ENCODE peak calls at places on chromosome 6, in eight cellular contexts. U is mesenchymal stem cell, D is cardiac muscle cell, S is brain microvascular endothelial cell, Z is sigmoid colon, G is A549, Q is vagina, H is uterus. W is an unnamed sample.

GRCh38 chr6:72624557-72625160 is 2.8 kb downstream of the KCNQ5 start:
- DNase-seq in U (peak), H (no peak), S (no peak), D (peak), Q (no peak), G (peak), Z (no peak), W (no peak)

GRCh38 chr6:56004421-56004820 is 129.0 kb upstream of the BMP5 start:
- DNase-seq in D (peak), U (no peak), Q (no peak), G (no peak), S (peak), H (no peak), Z (no peak), W (no peak)

GRCh38 chr6:149897015-149897697 is 757 bp downstream of the RAET1E start:
- DNase-seq in D (peak), G (peak), Z (peak), Q (peak), S (peak), H (peak), U (peak), W (peak)

GRCh38 chr6:40506956-40507355 is 80.2 kb downstream of the LRFN2 start:
- DNase-seq in Z (no peak), Q (no peak), D (no peak), H (no peak), S (no peak), G (no peak), U (no peak), W (no peak)

GRCh38 chr6:215335-216034 is 76.8 kb upstream of the DUSP22 start:
- DNase-seq in Z (no peak), G (no peak), Q (no peak), H (no peak), D (no peak), S (no peak), U (no peak), W (no peak)

GRCh38 chr6:104630955-104631354 is 228.8 kb downstream of the HACE1 start:
- DNase-seq in Q (no peak), S (no peak), H (no peak), Z (no peak), D (no peak), U (no peak), G (no peak), W (no peak)

GRCh38 chr6:38943964-38944363 is 104.6 kb upstream of the GLP1R start:
- DNase-seq in G (peak), S (no peak), U (no peak), Z (no peak), D (no peak), H (no peak), Q (no peak), W (no peak)

GRCh38 chr6:143976834-143977354 is 31.2 kb downstream of the PLAGL1 start:
- DNase-seq in H (no peak), Z (no peak), U (no peak), G (no peak), D (no peak), Q (no peak), S (no peak), W (no peak)

GRCh38 chr6:160084198-160084776 is 37.3 kb upstream of the SLC22A1 start:
- DNase-seq in D (no peak), U (no peak), Q (no peak), S (no peak), H (no peak), G (no peak), Z (no peak), W (no peak)

GRCh38 chr6:125839471-125839870 is 48.7 kb downstream of the NCOA7 start:
- DNase-seq in U (peak), H (no peak), D (peak), Z (no peak), G (no peak), Q (no peak), S (peak), W (no peak)

GRCh38 chr6:25173951-25174474 is 105.2 kb upstream of the CARMIL1 start:
- DNase-seq in H (no peak), Q (no peak), G (peak), S (peak), D (peak), Z (no peak), U (peak), W (no peak)

GRCh38 chr6:70673601-70674000 is 5.9 kb downstream of the SMAP1 start:
- DNase-seq in S (peak), Q (no peak), H (no peak), D (peak), U (peak), G (no peak), Z (no peak), W (no peak)

GRCh38 chr6:73969982-73970960 is 274.3 kb downstream of the CD109 start:
- DNase-seq in Z (no peak), G (peak), S (peak), U (peak), Q (no peak), D (peak), H (no peak), W (no peak)

GRCh38 chr6:1616556-1617463 is 7.1 kb downstream of the FOXC1 start:
- DNase-seq in S (no peak), Q (no peak), H (no peak), D (no peak), U (no peak), G (no peak), Z (no peak), W (no peak)

GRCh38 chr6:38792356-38792755 is 77.2 kb downstream of the DNAH8 start:
- DNase-seq in S (no peak), Z (no peak), Q (no peak), D (no peak), H (no peak), G (no peak), U (no peak), W (no peak)

GRCh38 chr6:89050155-89050554 is 30.4 kb upstream of the PNRC1 start:
- DNase-seq in S (no peak), H (peak), G (peak), Q (no peak), D (peak), Z (peak), U (peak), W (peak)

GRCh38 chr6:52541135-52541534 is 35.7 kb downstream of the TRAM2 start:
- DNase-seq in G (no peak), D (no peak), Q (no peak), U (no peak), H (no peak), Z (no peak), S (no peak), W (no peak)

GRCh38 chr6:108650781-108651180 is 90.1 kb downstream of the FOXO3 start:
- DNase-seq in U (peak), H (no peak), G (no peak), D (peak), S (peak), Q (no peak), Z (no peak), W (no peak)

GRCh38 chr6:108526739-108527174 is 34.0 kb upstream of the FOXO3 start:
- DNase-seq in G (peak), S (peak), Z (no peak), H (no peak), D (peak), Q (no peak), U (peak), W (no peak)

GRCh38 chr6:157241411-157241979 is 81.8 kb downstream of the TMEM242 start:
- DNase-seq in U (no peak), G (no peak), D (no peak), H (no peak), Z (no peak), S (no peak), Q (no peak), W (peak)

GRCh38 chr6:123810948-123811347 is 7.3 kb downstream of the NKAIN2 start:
- DNase-seq in Q (no peak), G (no peak), D (no peak), H (no peak), U (no peak), Z (no peak), S (no peak), W (no peak)

GRCh38 chr6:53721766-53722165 is 56.2 kb upstream of the KLHL31 start:
- DNase-seq in Q (no peak), H (no peak), Z (no peak), S (no peak), G (no peak), U (no peak), D (no peak), W (no peak)

GRCh38 chr6:111399600-111399999 is 83.4 kb downstream of the REV3L start:
- DNase-seq in G (no peak), U (no peak), S (no peak), D (no peak), H (no peak), Z (no peak), Q (no peak), W (no peak)

GRCh38 chr6:1686117-1687098 is 76.7 kb downstream of the FOXC1 start:
- DNase-seq in H (no peak), Z (no peak), U (peak), G (no peak), Q (no peak), S (peak), D (peak), W (peak)

GRCh38 chr6:68211242-68211795 is 423.8 kb upstream of the ADGRB3 start:
- DNase-seq in U (peak), H (no peak), D (peak), S (no peak), Q (no peak), Z (no peak), G (no peak), W (no peak)

GRCh38 chr6:35341557-35341956 is 801 bp upstream of the PPARD start:
- DNase-seq in G (no peak), H (no peak), S (no peak), Z (no peak), U (no peak), D (no peak), Q (no peak), W (no peak)

GRCh38 chr6:1137849-1138248 is 174.0 kb upstream of the FOXQ1 start:
- DNase-seq in Z (no peak), H (no peak), D (no peak), U (no peak), Q (no peak), S (no peak), G (no peak), W (no peak)

GRCh38 chr6:16322666-16323312 is 84.4 kb downstream of the GMPR start:
- DNase-seq in G (no peak), Q (no peak), Z (peak), D (peak), S (peak), H (peak), U (peak), W (peak)

GRCh38 chr6:116579143-116579542 is 7.8 kb downstream of the RWDD1 start:
- DNase-seq in H (no peak), S (no peak), Q (no peak), G (no peak), U (peak), D (peak), Z (no peak), W (no peak)

GRCh38 chr6:10613077-10613476 is 81.3 kb downstream of the C6orf52 start:
- DNase-seq in H (no peak), Z (no peak), G (peak), D (no peak), Q (no peak), U (peak), S (no peak), W (no peak)

GRCh38 chr6:154766993-154767392 is 33.8 kb downstream of the SCAF8 start:
- DNase-seq in G (no peak), H (no peak), Z (no peak), S (no peak), D (peak), Q (no peak), U (no peak), W (no peak)

GRCh38 chr6:26197736-26198625 is 110.8 kb downstream of the HFE start:
- DNase-seq in U (peak), Q (no peak), H (no peak), G (no peak), S (no peak), D (peak), Z (peak), W (no peak)

GRCh38 chr6:152705327-152705726 is 7.6 kb downstream of the MYCT1 start:
- DNase-seq in U (no peak), H (no peak), Z (no peak), D (no peak), G (no peak), Q (no peak), S (no peak), W (no peak)

GRCh38 chr6:109381007-109381746 is 1.1 kb downstream of the CD164 start:
- DNase-seq in Q (no peak), U (peak), Z (no peak), D (no peak), H (no peak), G (no peak), S (no peak), W (no peak)

GRCh38 chr6:128518531-128519131 is 1.8 kb downstream of the PTPRK start:
- DNase-seq in Z (no peak), S (no peak), Q (no peak), U (no peak), G (no peak), H (no peak), D (no peak), W (peak)

GRCh38 chr6:5435449-5435848 is 174.1 kb downstream of the FARS2 start:
- DNase-seq in S (peak), Q (no peak), H (no peak), D (peak), U (peak), G (no peak), Z (no peak), W (no peak)

GRCh38 chr6:10146723-10147451 is 268.0 kb downstream of the TFAP2A start:
- DNase-seq in U (peak), Z (no peak), Q (no peak), G (peak), S (peak), D (peak), H (no peak), W (no peak)

DNA sequence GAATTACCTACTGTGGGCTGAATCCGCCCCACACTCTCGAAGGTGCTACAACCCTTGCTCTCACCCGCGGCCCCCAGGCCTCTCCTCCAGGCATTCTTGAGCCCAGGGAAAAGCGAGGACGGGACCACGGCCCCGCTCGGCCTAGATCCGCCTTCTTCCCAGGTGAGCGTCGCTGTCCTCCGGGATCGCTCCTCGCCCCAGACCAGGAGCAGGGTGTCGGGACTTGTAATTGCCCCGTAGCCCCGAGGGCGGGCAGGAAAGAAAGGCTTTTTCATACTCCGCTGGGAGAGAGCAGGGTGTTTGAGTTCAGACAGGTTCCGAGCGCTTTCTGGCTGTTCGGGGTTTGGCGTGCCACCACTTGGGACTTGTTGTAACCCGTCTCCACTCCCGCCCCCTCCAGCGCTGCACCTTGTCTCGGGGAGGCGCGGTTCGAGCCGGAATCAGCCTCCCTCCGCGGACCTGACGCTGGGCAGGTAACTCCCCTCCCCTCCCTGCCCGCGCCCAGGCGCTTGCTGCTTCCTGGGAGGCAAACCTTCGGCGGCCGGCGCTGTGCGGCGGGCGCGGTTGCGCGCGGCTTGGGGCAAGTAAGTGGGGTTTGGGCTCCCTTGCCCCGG is at the start of gene FAM83B:
- DNase-seq in U (peak), Q (peak), G (no peak), H (no peak), Z (no peak), D (peak), S (no peak), W (peak)
- H3K27ac ChIP-seq in U (no peak), Q (peak), G (peak), H (no peak), Z (no peak), D (no peak), S (no peak), W (no peak)

DNA sequence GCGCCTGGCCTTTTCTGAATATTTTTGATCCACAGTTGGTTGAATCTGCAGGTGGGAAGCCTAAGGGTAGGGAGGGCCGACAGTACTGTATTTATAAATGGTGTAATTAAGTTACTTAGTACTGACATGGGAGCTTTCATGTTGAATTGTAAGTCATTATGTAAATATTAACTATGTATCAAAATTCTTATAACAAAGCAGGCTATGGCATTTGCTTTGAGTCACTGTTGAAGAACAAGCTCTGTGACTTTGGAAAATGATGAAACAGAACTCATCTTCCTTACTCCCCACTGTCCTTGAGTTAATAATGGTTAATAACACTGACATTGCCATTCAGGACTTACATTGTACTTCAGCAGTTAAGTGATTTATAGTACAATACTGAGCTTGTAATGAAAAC is 63.0 kb upstream of the TXNDC5 start:
- DNase-seq in H (no peak), D (no peak), Q (no peak), Z (no peak), G (peak), S (no peak), U (no peak), W (no peak)
- H3K27ac ChIP-seq in H (no peak), D (no peak), Q (no peak), Z (no peak), G (peak), S (no peak), U (no peak), W (no peak)

GRCh38 chr6:142913036-142913510 is 31.9 kb downstream of the HIVEP2 start:
- DNase-seq in D (no peak), H (no peak), Q (no peak), Z (no peak), G (no peak), U (no peak), S (no peak), W (no peak)
- H3K27ac ChIP-seq in D (no peak), H (no peak), Q (no peak), Z (no peak), G (no peak), U (no peak), S (no peak), W (no peak)

GRCh38 chr6:112620832-112621569 is 273.9 kb downstream of the RFPL4B start:
- DNase-seq in D (peak), Q (no peak), G (no peak), H (no peak), Z (no peak), U (peak), S (peak), W (no peak)
- H3K27ac ChIP-seq in D (no peak), Q (no peak), G (no peak), H (no peak), Z (no peak), U (no peak), S (no peak), W (no peak)